ENCODE peak calls at places on chromosomes 7 and 10, in nine cellular contexts. One of them, this sample, is unnamed. For H3K4me1 and H3K9me3, the result is how much of the 10 kb centered on the place peaks cover.

GRCh38 chr10:34612446-34612845 is 202.7 kb downstream of the PARD3 start:
- DNase-seq in SJSA1: no peak
- DNase-seq in left ventricle myocardium inferior: no peak
- DNase-seq in H9: no peak
- DNase-seq in IMR-90: no peak
- DNase-seq in psoas muscle: no peak
- DNase-seq in trophoblast cell: peak
- DNase-seq in right cardiac atrium: no peak
- DNase-seq in A549: no peak
- DNase-seq in this sample: no peak

GRCh38 chr7:135508853-135509588 is 881 bp downstream of the CNOT4 start:
- DNase-seq in SJSA1: peak
- DNase-seq in left ventricle myocardium inferior: no peak
- DNase-seq in H9: peak
- DNase-seq in IMR-90: peak
- DNase-seq in psoas muscle: no peak
- DNase-seq in trophoblast cell: peak
- DNase-seq in right cardiac atrium: no peak
- DNase-seq in A549: peak
- DNase-seq in this sample: no peak

GRCh38 chr7:40647719-40648118 is 512.9 kb downstream of the SUGCT start:
- DNase-seq in SJSA1: no peak
- DNase-seq in left ventricle myocardium inferior: no peak
- DNase-seq in H9: no peak
- DNase-seq in IMR-90: peak
- DNase-seq in psoas muscle: no peak
- DNase-seq in trophoblast cell: peak
- DNase-seq in right cardiac atrium: no peak
- DNase-seq in A549: no peak
- DNase-seq in this sample: no peak

GRCh38 chr7:25116621-25117020 is 8.4 kb downstream of the CYCS start:
- DNase-seq in SJSA1: no peak
- DNase-seq in left ventricle myocardium inferior: no peak
- DNase-seq in H9: no peak
- DNase-seq in IMR-90: peak
- DNase-seq in psoas muscle: no peak
- DNase-seq in trophoblast cell: no peak
- DNase-seq in right cardiac atrium: no peak
- DNase-seq in A549: no peak
- DNase-seq in this sample: no peak

GRCh38 chr10:132802694-132803320 is 16.9 kb upstream of the NKX6-2 start:
- DNase-seq in SJSA1: no peak
- DNase-seq in left ventricle myocardium inferior: no peak
- DNase-seq in H9: no peak
- DNase-seq in IMR-90: no peak
- DNase-seq in psoas muscle: peak
- DNase-seq in trophoblast cell: no peak
- DNase-seq in right cardiac atrium: peak
- DNase-seq in A549: no peak
- DNase-seq in this sample: no peak

GRCh38 chr10:99874341-99875085 is 92.1 kb downstream of the ABCC2 start:
- DNase-seq in SJSA1: no peak
- DNase-seq in left ventricle myocardium inferior: no peak
- DNase-seq in H9: no peak
- DNase-seq in IMR-90: no peak
- DNase-seq in psoas muscle: no peak
- DNase-seq in trophoblast cell: no peak
- DNase-seq in right cardiac atrium: no peak
- DNase-seq in A549: no peak
- DNase-seq in this sample: no peak

GRCh38 chr7:49643321-49643720 is 130.1 kb upstream of the VWC2 start:
- DNase-seq in SJSA1: no peak
- DNase-seq in left ventricle myocardium inferior: peak
- DNase-seq in H9: no peak
- DNase-seq in IMR-90: no peak
- DNase-seq in psoas muscle: no peak
- DNase-seq in trophoblast cell: no peak
- DNase-seq in right cardiac atrium: peak
- DNase-seq in A549: no peak
- DNase-seq in this sample: no peak

GRCh38 chr10:125768217-125768616 is 7.4 kb downstream of the MMP21 start:
- DNase-seq in SJSA1: no peak
- DNase-seq in left ventricle myocardium inferior: no peak
- DNase-seq in H9: no peak
- DNase-seq in IMR-90: peak
- DNase-seq in psoas muscle: no peak
- DNase-seq in trophoblast cell: peak
- DNase-seq in right cardiac atrium: no peak
- DNase-seq in A549: no peak
- DNase-seq in this sample: no peak

GRCh38 chr10:84770824-84771223 is 442.4 kb downstream of the CCSER2 start:
- DNase-seq in SJSA1: no peak
- DNase-seq in left ventricle myocardium inferior: no peak
- DNase-seq in H9: no peak
- DNase-seq in IMR-90: no peak
- DNase-seq in psoas muscle: no peak
- DNase-seq in trophoblast cell: no peak
- DNase-seq in right cardiac atrium: no peak
- DNase-seq in A549: no peak
- DNase-seq in this sample: no peak

GRCh38 chr7:15921576-15921975 is 235.1 kb upstream of the MEOX2 start:
- DNase-seq in SJSA1: no peak
- DNase-seq in left ventricle myocardium inferior: no peak
- DNase-seq in H9: no peak
- DNase-seq in IMR-90: peak
- DNase-seq in psoas muscle: no peak
- DNase-seq in trophoblast cell: no peak
- DNase-seq in right cardiac atrium: no peak
- DNase-seq in A549: no peak
- DNase-seq in this sample: no peak

GRCh38 chr7:28414453-28414852 is 2.1 kb downstream of the CREB5 start:
- DNase-seq in SJSA1: no peak
- DNase-seq in left ventricle myocardium inferior: no peak
- DNase-seq in H9: no peak
- DNase-seq in IMR-90: no peak
- DNase-seq in psoas muscle: no peak
- DNase-seq in trophoblast cell: no peak
- DNase-seq in right cardiac atrium: no peak
- DNase-seq in A549: no peak
- DNase-seq in this sample: no peak

GRCh38 chr7:154330318-154330717 is 278.1 kb downstream of the DPP6 start:
- DNase-seq in SJSA1: no peak
- DNase-seq in left ventricle myocardium inferior: no peak
- DNase-seq in H9: no peak
- DNase-seq in IMR-90: no peak
- DNase-seq in psoas muscle: no peak
- DNase-seq in trophoblast cell: no peak
- DNase-seq in right cardiac atrium: no peak
- DNase-seq in A549: no peak
- DNase-seq in this sample: no peak

GRCh38 chr7:154903083-154903731 is 99.7 kb downstream of the PAXIP1 start:
- DNase-seq in SJSA1: no peak
- DNase-seq in left ventricle myocardium inferior: no peak
- DNase-seq in H9: no peak
- DNase-seq in IMR-90: no peak
- DNase-seq in psoas muscle: no peak
- DNase-seq in trophoblast cell: no peak
- DNase-seq in right cardiac atrium: no peak
- DNase-seq in A549: no peak
- DNase-seq in this sample: no peak

DNA sequence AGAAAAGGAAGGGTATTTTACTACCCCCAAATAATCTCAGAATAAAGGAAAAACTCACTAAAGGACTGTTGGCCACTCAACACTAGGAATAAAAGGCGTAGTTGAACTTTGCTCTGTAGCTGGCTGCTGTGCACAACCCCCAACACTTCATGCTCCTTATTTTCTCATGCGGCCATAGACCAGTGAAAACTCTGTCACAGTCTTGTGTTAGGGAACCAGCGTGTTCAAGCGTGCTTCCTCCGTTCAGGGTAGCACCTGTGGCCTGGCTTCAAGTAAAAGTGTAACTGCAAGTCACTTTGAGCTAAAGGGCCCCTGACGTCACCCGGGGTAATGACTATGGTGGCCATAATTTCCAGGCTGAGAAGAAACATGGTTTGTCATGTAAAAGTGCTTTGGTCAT is 27.0 kb downstream of the BLNK start:
- DNase-seq in SJSA1: no peak
- DNase-seq in left ventricle myocardium inferior: no peak
- DNase-seq in H9: no peak
- DNase-seq in IMR-90: no peak
- DNase-seq in psoas muscle: no peak
- DNase-seq in trophoblast cell: no peak
- DNase-seq in right cardiac atrium: no peak
- DNase-seq in A549: no peak
- DNase-seq in this sample: no peak
- H3K4me1 ChIP-seq in SJSA1: under half
- H3K4me1 ChIP-seq in left ventricle myocardium inferior: under half
- H3K4me1 ChIP-seq in H9: under half
- H3K4me1 ChIP-seq in IMR-90: under half
- H3K4me1 ChIP-seq in psoas muscle: under half
- H3K4me1 ChIP-seq in trophoblast cell: under half
- H3K4me1 ChIP-seq in right cardiac atrium: under half
- H3K4me1 ChIP-seq in A549: under half
- H3K4me1 ChIP-seq in this sample: under half

GRCh38 chr10:105549731-105550130 is 908.6 kb downstream of the SORCS3 start:
- DNase-seq in SJSA1: no peak
- DNase-seq in left ventricle myocardium inferior: no peak
- DNase-seq in H9: no peak
- DNase-seq in IMR-90: no peak
- DNase-seq in psoas muscle: no peak
- DNase-seq in trophoblast cell: no peak
- DNase-seq in right cardiac atrium: no peak
- DNase-seq in A549: no peak
- DNase-seq in this sample: no peak

GRCh38 chr10:105542401-105542800 is 901.3 kb downstream of the SORCS3 start:
- DNase-seq in SJSA1: no peak
- DNase-seq in left ventricle myocardium inferior: no peak
- DNase-seq in H9: no peak
- DNase-seq in IMR-90: no peak
- DNase-seq in psoas muscle: no peak
- DNase-seq in trophoblast cell: no peak
- DNase-seq in right cardiac atrium: no peak
- DNase-seq in A549: no peak
- DNase-seq in this sample: no peak

GRCh38 chr10:105540381-105540780 is 899.3 kb downstream of the SORCS3 start:
- DNase-seq in SJSA1: no peak
- DNase-seq in left ventricle myocardium inferior: no peak
- DNase-seq in H9: no peak
- DNase-seq in IMR-90: no peak
- DNase-seq in psoas muscle: no peak
- DNase-seq in trophoblast cell: no peak
- DNase-seq in right cardiac atrium: no peak
- DNase-seq in A549: no peak
- DNase-seq in this sample: no peak

DNA sequence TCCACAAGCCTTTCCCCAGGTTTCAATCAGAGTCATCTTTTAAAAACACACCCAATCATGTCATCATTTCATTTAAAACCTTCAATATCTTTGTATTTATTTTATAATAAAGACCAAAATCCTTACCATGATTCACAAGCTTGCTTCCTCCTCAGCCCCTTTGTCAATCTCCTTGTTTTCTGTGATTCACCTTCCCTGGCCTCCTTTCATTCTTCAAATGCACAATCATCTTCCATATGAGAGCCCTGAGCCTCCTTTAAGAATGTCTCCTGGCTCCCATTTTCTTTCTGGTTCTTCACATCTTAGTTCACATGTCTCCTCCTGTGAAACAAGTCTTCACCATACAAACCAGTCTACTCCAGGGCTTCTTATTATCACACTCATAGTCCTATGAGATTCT is 904.0 kb downstream of the SORCS3 start:
- DNase-seq in SJSA1: no peak
- DNase-seq in left ventricle myocardium inferior: no peak
- DNase-seq in H9: no peak
- DNase-seq in IMR-90: no peak
- DNase-seq in psoas muscle: no peak
- DNase-seq in trophoblast cell: no peak
- DNase-seq in right cardiac atrium: no peak
- DNase-seq in A549: no peak
- DNase-seq in this sample: no peak
- H3K9me3 ChIP-seq in SJSA1: under half
- H3K9me3 ChIP-seq in left ventricle myocardium inferior: under half
- H3K9me3 ChIP-seq in H9: under half
- H3K9me3 ChIP-seq in IMR-90: under half
- H3K9me3 ChIP-seq in psoas muscle: under half
- H3K9me3 ChIP-seq in trophoblast cell: under half
- H3K9me3 ChIP-seq in right cardiac atrium: under half
- H3K9me3 ChIP-seq in A549: under half
- H3K9me3 ChIP-seq in this sample: under half

DNA sequence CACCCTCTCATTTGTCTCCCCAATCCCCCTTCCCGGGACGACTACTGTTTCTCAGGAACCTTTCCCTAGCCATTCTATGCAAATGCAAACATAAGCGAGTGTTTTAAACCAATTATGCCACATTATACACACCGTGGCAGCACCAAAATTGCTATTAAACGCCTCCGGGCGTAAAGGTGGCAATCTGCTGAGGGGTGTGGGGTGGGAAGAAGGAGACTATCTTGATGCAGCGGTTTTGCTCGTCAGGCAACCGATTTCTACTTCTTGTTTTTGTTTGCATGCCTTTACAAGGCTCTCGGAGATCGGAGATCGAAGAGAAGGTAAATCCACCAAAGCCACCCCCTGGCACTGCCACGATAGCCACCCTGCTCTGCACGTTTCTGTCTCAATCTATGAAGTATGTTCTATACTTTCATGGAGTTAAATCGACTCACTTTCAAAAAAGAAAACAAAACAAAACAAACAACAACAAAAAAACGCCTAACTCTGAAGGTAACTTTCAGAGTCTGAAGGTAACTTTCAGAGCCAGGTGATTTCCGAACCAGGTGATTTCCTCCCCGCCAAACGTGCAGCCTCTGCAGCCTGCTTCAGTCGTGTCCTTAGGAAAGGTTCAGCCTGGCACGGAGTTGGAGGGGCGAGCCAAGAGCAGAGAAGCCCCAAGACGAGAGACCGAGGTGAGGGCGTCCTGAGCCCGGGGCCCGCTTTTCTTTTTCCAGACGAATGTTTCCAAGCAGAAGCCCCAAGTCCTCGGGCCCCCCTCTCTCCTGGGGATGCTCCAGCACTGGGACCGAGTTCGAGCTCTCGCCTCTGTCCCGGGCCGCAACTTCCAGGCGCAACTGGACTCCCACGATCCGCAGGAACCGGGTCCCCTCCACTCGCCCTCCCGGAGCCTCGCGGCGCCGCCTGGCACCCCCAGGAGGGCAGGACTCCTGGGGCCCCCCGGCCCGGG is 45.8 kb upstream of the CDK1 start:
- DNase-seq in SJSA1: no peak
- DNase-seq in left ventricle myocardium inferior: no peak
- DNase-seq in H9: peak
- DNase-seq in IMR-90: no peak
- DNase-seq in psoas muscle: no peak
- DNase-seq in trophoblast cell: peak
- DNase-seq in right cardiac atrium: peak
- DNase-seq in A549: no peak
- DNase-seq in this sample: peak
- H3K27ac ChIP-seq in SJSA1: no peak
- H3K27ac ChIP-seq in left ventricle myocardium inferior: no peak
- H3K27ac ChIP-seq in H9: no peak
- H3K27ac ChIP-seq in IMR-90: no peak
- H3K27ac ChIP-seq in psoas muscle: no peak
- H3K27ac ChIP-seq in trophoblast cell: no peak
- H3K27ac ChIP-seq in right cardiac atrium: no peak
- H3K27ac ChIP-seq in A549: peak
- H3K27ac ChIP-seq in this sample: no peak

GRCh38 chr10:32952541-32953276 is 5.3 kb downstream of the ITGB1 start:
- DNase-seq in SJSA1: no peak
- DNase-seq in left ventricle myocardium inferior: no peak
- DNase-seq in H9: no peak
- DNase-seq in IMR-90: no peak
- DNase-seq in psoas muscle: no peak
- DNase-seq in trophoblast cell: no peak
- DNase-seq in right cardiac atrium: no peak
- DNase-seq in A549: no peak
- DNase-seq in this sample: no peak
- H3K4me1 ChIP-seq in SJSA1: half or more
- H3K4me1 ChIP-seq in left ventricle myocardium inferior: half or more
- H3K4me1 ChIP-seq in H9: under half
- H3K4me1 ChIP-seq in IMR-90: under half
- H3K4me1 ChIP-seq in psoas muscle: half or more
- H3K4me1 ChIP-seq in trophoblast cell: under half
- H3K4me1 ChIP-seq in right cardiac atrium: under half
- H3K4me1 ChIP-seq in A549: half or more
- H3K4me1 ChIP-seq in this sample: under half

This sample was measured in aorta.